ENCODE peak calls at places on chromosomes 6 and 20, in six cellular contexts. I is GM10248, Q is fibroblast of lung, M is brain microvascular endothelial cell, L is glutamatergic neuron, H is B cell. B is an unnamed sample.

GRCh38 chr6:130978180-130978579 is 84.9 kb downstream of the EPB41L2 start:
- DNase-seq in I (no peak), Q (no peak), M (no peak), L (no peak), H (no peak), B (no peak)

GRCh38 chr6:24125980-24126379 is at the start of gene NRSN1:
- DNase-seq in I (no peak), Q (no peak), M (no peak), L (peak), H (no peak), B (no peak)

GRCh38 chr6:26152226-26153101 is 65.2 kb downstream of the HFE start:
- DNase-seq in I (no peak), Q (peak), M (no peak), L (no peak), H (no peak), B (no peak)

GRCh38 chr20:49279677-49280462 is 2.0 kb upstream of the ZNFX1 start:
- DNase-seq in I (no peak), Q (no peak), M (no peak), L (no peak), H (no peak), B (no peak)

GRCh38 chr20:61968036-61968810 is 97.5 kb downstream of the TAF4 start:
- DNase-seq in I (no peak), Q (no peak), M (no peak), L (no peak), H (no peak), B (no peak)

GRCh38 chr6:17466707-17467106 is 73.3 kb downstream of the CAP2 start:
- DNase-seq in I (no peak), Q (no peak), M (no peak), L (no peak), H (no peak), B (no peak)

GRCh38 chr20:59455392-59456341 is 148.7 kb upstream of the PHACTR3 start:
- DNase-seq in I (no peak), Q (no peak), M (no peak), L (no peak), H (no peak), B (peak)

GRCh38 chr6:34238507-34239239 is 2.0 kb downstream of the HMGA1 start:
- DNase-seq in I (no peak), Q (no peak), M (no peak), L (no peak), H (no peak), B (no peak)

GRCh38 chr6:155001482-155001881 is 6.4 kb downstream of the TIAM2 start:
- DNase-seq in I (no peak), Q (peak), M (peak), L (no peak), H (no peak), B (no peak)

GRCh38 chr6:38039497-38039896 is 220.0 kb downstream of the ZFAND3 start:
- DNase-seq in I (no peak), Q (peak), M (no peak), L (no peak), H (no peak), B (no peak)

GRCh38 chr20:22052025-22052527 is 346.6 kb downstream of the PAX1 start:
- DNase-seq in I (no peak), Q (no peak), M (no peak), L (no peak), H (no peak), B (no peak)

GRCh38 chr20:49344975-49345374 is 67.1 kb upstream of the ZNFX1 start:
- DNase-seq in I (no peak), Q (peak), M (peak), L (no peak), H (no peak), B (no peak)

GRCh38 chr6:79777713-79778579 is 146.8 kb downstream of the SH3BGRL2 start:
- DNase-seq in I (peak), Q (peak), M (peak), L (peak), H (peak), B (peak)

GRCh38 chr20:33814238-33814712 is 3.1 kb downstream of the CHMP4B start:
- DNase-seq in I (no peak), Q (no peak), M (no peak), L (no peak), H (no peak), B (no peak)

GRCh38 chr6:68572525-68572924 is 62.6 kb upstream of the ADGRB3 start:
- DNase-seq in I (peak), Q (peak), M (peak), L (peak), H (no peak), B (peak)
- TF ChIP-seq CTCF in I (peak), Q (peak), M (peak), L (peak), H (no peak), B (peak)

GRCh38 chr6:111533087-111533784 is 50.2 kb upstream of the REV3L start:
- DNase-seq in I (no peak), Q (no peak), M (no peak), L (no peak), H (no peak), B (no peak)
- TF ChIP-seq CTCF in I (no peak), Q (no peak), M (no peak), L (no peak), H (no peak), B (no peak)

GRCh38 chr6:94052754-94053153 is 633.4 kb upstream of the EPHA7 start:
- DNase-seq in I (no peak), Q (no peak), M (peak), L (no peak), H (no peak), B (no peak)
- TF ChIP-seq CTCF in I (peak), Q (no peak), M (peak), L (no peak), H (no peak), B (no peak)

DNA sequence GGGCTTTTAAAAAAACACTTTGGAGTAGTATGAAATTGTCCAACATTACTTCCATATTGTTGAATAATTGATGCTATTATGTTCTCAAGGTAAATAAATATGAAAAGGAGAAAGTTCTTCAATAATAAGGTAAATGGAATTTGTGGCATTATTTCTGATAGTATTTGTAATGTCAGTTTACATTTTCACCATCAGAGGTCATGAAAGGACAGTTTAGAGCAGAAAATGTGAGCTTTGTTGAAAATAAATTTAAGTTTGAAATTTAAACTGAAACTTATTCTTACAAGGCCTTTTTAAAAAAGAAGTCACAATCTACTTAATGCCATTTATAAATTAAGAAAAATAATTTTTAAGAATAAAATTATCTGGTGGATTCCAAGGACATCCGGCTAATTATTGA is 15.8 kb upstream of the CEP162 start:
- DNase-seq in I (no peak), Q (no peak), M (no peak), L (no peak), H (no peak), B (no peak)
- TF ChIP-seq CTCF in I (no peak), Q (no peak), M (no peak), L (no peak), H (no peak), B (no peak)

B was measured in GM13977.